ENCODE peak calls at places on chromosomes 11 and 22, in ten cellular contexts. S is ELR; T is ACHN; U is fibroblast of villous mesenchyme; D is hippocampal formation; F is NCI-H1436; X is stimulated activated CD4-positive, alpha-beta T cell treated with anti-CD3 and anti-CD28 coated beads, TNF-alpha, amount 100 ng/mL, for 1 hour; C is NCI-H345; E is T follicular helper cell; P is activated T-helper 1 cell treated with anti-CD3 and anti-CD28 coated beads, Interleukin-2, amount 50 U/mL, for 16 hours. W is an unnamed sample.

GRCh38 chr22:35587447-35587870 is 29.7 kb downstream of the MB start:
- DNase-seq in S (no peak), T (no peak), U (no peak), D (no peak), F (no peak), X (no peak), C (no peak), E (no peak), P (no peak), W (no peak)

GRCh38 chr11:27699242-27699925 is 871 bp downstream of the BDNF start:
- DNase-seq in S (peak; percentile 64), T (peak; percentile 54), U (peak; percentile 59), D (no peak), F (no peak), X (no peak), C (peak; percentile 19), E (no peak), P (no peak), W (no peak)

GRCh38 chr11:82533628-82534353 is 199.9 kb downstream of the FAM181B start:
- DNase-seq in S (no peak), T (no peak), U (no peak), D (no peak), F (no peak), X (no peak), C (peak; percentile 29), E (no peak), P (no peak), W (no peak)

GRCh38 chr11:8867035-8867434 is 44.0 kb upstream of the AKIP1 start:
- DNase-seq in S (peak; percentile 56), T (no peak), U (peak; percentile 71), D (no peak), F (no peak), X (no peak), C (no peak), E (no peak), P (no peak), W (no peak)

GRCh38 chr11:79466411-79466810 is 25.6 kb upstream of the TENM4 start:
- DNase-seq in S (peak; percentile 48), T (peak; percentile 70), U (peak; percentile 19), D (no peak), F (no peak), X (no peak), C (no peak), E (no peak), P (no peak), W (no peak)

GRCh38 chr11:116791813-116792143 is at the start of gene APOA5:
- DNase-seq in S (no peak), T (no peak), U (no peak), D (no peak), F (no peak), X (no peak), C (no peak), E (no peak), P (no peak), W (no peak)

GRCh38 chr11:123034587-123034986 is 27.3 kb downstream of the HSPA8 start:
- DNase-seq in S (no peak), T (no peak), U (no peak), D (no peak), F (no peak), X (no peak), C (no peak), E (no peak), P (no peak), W (no peak)

GRCh38 chr11:13012037-13012693 is 3.0 kb downstream of the RASSF10 start:
- DNase-seq in S (no peak), T (no peak), U (no peak), D (no peak), F (no peak), X (no peak), C (no peak), E (no peak), P (no peak), W (no peak)

GRCh38 chr11:108549319-108549885 is 44.2 kb downstream of the EXPH5 start:
- DNase-seq in S (no peak), T (no peak), U (no peak), D (no peak), F (no peak), X (no peak), C (no peak), E (no peak), P (no peak), W (no peak)

GRCh38 chr11:101915811-101916291 is 471 bp downstream of the ANGPTL5 start:
- DNase-seq in S (peak; percentile 49), T (peak; percentile 47), U (peak; percentile 47), D (no peak), F (peak; percentile 5), X (no peak), C (peak; percentile 31), E (no peak), P (no peak), W (peak; percentile 5)

GRCh38 chr11:76314741-76315090 is 66.2 kb downstream of the THAP12 start:
- DNase-seq in S (peak; percentile 73), T (no peak), U (no peak), D (no peak), F (no peak), X (no peak), C (no peak), E (no peak), P (no peak), W (no peak)

GRCh38 chr11:111557425-111558111 is 17.0 kb downstream of the LAYN start:
- DNase-seq in S (peak; percentile 98), T (peak; percentile 75), U (peak; percentile 89), D (no peak), F (no peak), X (no peak), C (no peak), E (no peak), P (no peak), W (no peak)

GRCh38 chr11:79198898-79199250 is 242.0 kb downstream of the TENM4 start:
- DNase-seq in S (peak; percentile 1), T (no peak), U (no peak), D (no peak), F (no peak), X (no peak), C (no peak), E (no peak), P (no peak), W (no peak)